ENCODE peak calls at places on chromosomes 7 and 10, in six cellular contexts. K, M, X, L, A and S are unnamed samples. For H3K9me3, the result is how much of the 10 kb centered on the place peaks cover.

GRCh38 chr7:14195079-14195478 is 205.6 kb upstream of the ETV1 start:
- DNase-seq in K (no peak), A (no peak), X (no peak), L (no peak), M (no peak), S (no peak)

GRCh38 chr10:3776796-3777571 is 8.0 kb downstream of the KLF6 start:
- DNase-seq in K (no peak), L (no peak), M (peak), A (peak), X (peak), S (peak)

GRCh38 chr10:122962405-122962804 is 8.4 kb upstream of the C10orf88 start:
- DNase-seq in M (no peak), A (no peak), X (no peak), K (no peak), L (no peak), S (no peak)

GRCh38 chr7:155120460-155120859 is 50.3 kb downstream of the HTR5A start:
- DNase-seq in L (no peak), A (no peak), K (no peak), X (no peak), M (no peak), S (no peak)

GRCh38 chr10:69139961-69140360 is 16.0 kb downstream of the VPS26A start:
- DNase-seq in X (no peak), K (no peak), L (no peak), M (no peak), A (no peak), S (no peak)

GRCh38 chr10:1552415-1552814 is 184.9 kb downstream of the ADARB2 start:
- DNase-seq in A (no peak), X (no peak), K (no peak), L (no peak), M (no peak), S (no peak)

GRCh38 chr10:132158810-132159209 is 27.9 kb upstream of the DPYSL4 start:
- DNase-seq in X (no peak), K (no peak), M (no peak), L (no peak), A (no peak), S (no peak)

GRCh38 chr7:73896454-73896853 is 35.5 kb downstream of the TMEM270 start:
- DNase-seq in M (no peak), X (peak), K (no peak), L (no peak), A (no peak), S (peak)

GRCh38 chr7:94111009-94111408 is 106.9 kb upstream of the BET1 start:
- DNase-seq in X (no peak), L (no peak), M (no peak), A (no peak), K (no peak), S (no peak)

GRCh38 chr7:129865093-129865931 is 87.4 kb downstream of the UBE2H start:
- DNase-seq in K (no peak), L (no peak), A (no peak), M (peak), X (peak), S (peak)

GRCh38 chr10:9003122-9003521 is 948.6 kb downstream of the GATA3 start:
- DNase-seq in M (no peak), A (no peak), L (no peak), X (no peak), K (no peak), S (no peak)

GRCh38 chr7:5420841-5421625 is 2.6 kb downstream of the TNRC18 start:
- DNase-seq in M (peak), A (no peak), X (no peak), K (no peak), L (no peak), S (peak)

GRCh38 chr10:129963831-129964501 is at the start of gene EBF3:
- DNase-seq in M (peak), X (peak), A (peak), K (no peak), L (peak), S (peak)

GRCh38 chr7:149003018-149003417 is 25.3 kb downstream of the PDIA4 start:
- DNase-seq in X (no peak), A (no peak), L (no peak), M (no peak), K (no peak), S (no peak)

GRCh38 chr10:75024971-75025523 is 86.4 kb upstream of the SAMD8 start:
- DNase-seq in K (no peak), L (no peak), X (no peak), M (no peak), A (no peak), S (no peak)

GRCh38 chr10:78454123-78454645 is 420.5 kb downstream of the RPS24 start:
- DNase-seq in X (peak), L (no peak), A (no peak), K (no peak), M (no peak), S (no peak)

GRCh38 chr10:63464402-63465292 is 1.1 kb downstream of the JMJD1C start:
- DNase-seq in X (peak), K (no peak), M (no peak), L (no peak), A (no peak), S (peak)

GRCh38 chr10:86756511-86757109 is at the start of gene BMPR1A:
- DNase-seq in A (peak), L (peak), K (no peak), X (peak), M (no peak), S (peak)

GRCh38 chr7:47428052-47428779 is 153.7 kb downstream of the TNS3 start:
- DNase-seq in X (no peak), L (peak), A (no peak), M (no peak), K (no peak), S (no peak)

GRCh38 chr7:32161708-32162107 is 91.5 kb upstream of the PDE1C start:
- DNase-seq in X (peak), M (peak), K (no peak), L (no peak), A (no peak), S (no peak)

GRCh38 chr7:106234425-106234824 is 50.4 kb downstream of the NAMPT start:
- DNase-seq in L (no peak), A (no peak), X (no peak), M (no peak), K (no peak), S (no peak)

GRCh38 chr10:22503315-22504090 is 158.2 kb downstream of the SPAG6 start:
- DNase-seq in L (no peak), K (no peak), M (peak), A (no peak), X (no peak), S (peak)

GRCh38 chr7:4129481-4130122 is 552.5 kb upstream of the FOXK1 start:
- DNase-seq in A (no peak), M (no peak), K (no peak), X (no peak), L (no peak), S (no peak)

GRCh38 chr10:43963793-43964425 is 315.2 kb upstream of the ZNF32 start:
- DNase-seq in X (no peak), L (no peak), K (no peak), M (peak), A (no peak), S (no peak)

GRCh38 chr10:28722065-28722803 is 44.9 kb downstream of the BAMBI start:
- DNase-seq in L (peak), X (peak), A (peak), M (peak), K (peak), S (no peak)

GRCh38 chr10:77773631-77774426 is 136.2 kb upstream of the KCNMA1 start:
- DNase-seq in M (no peak), X (no peak), K (no peak), A (no peak), L (no peak), S (peak)

GRCh38 chr7:139181404-139181803 is 49.6 kb upstream of the UBN2 start:
- DNase-seq in M (no peak), L (no peak), K (no peak), A (no peak), X (peak), S (no peak)

GRCh38 chr7:46557295-46557711 is 636.2 kb upstream of the IGFBP3 start:
- DNase-seq in L (no peak), M (peak), K (no peak), A (no peak), X (no peak), S (no peak)

GRCh38 chr7:121262221-121262620 is 66.6 kb upstream of the WNT16 start:
- DNase-seq in X (peak), A (no peak), L (no peak), K (no peak), M (no peak), S (no peak)

GRCh38 chr10:133124357-133125211 is 35.4 kb upstream of the KNDC1 start:
- DNase-seq in M (no peak), L (peak), K (no peak), A (peak), X (no peak), S (peak)

GRCh38 chr10:11813855-11814557 is 9.2 kb upstream of the PROSER2 start:
- DNase-seq in L (no peak), K (no peak), X (peak), A (no peak), M (no peak), S (no peak)

GRCh38 chr10:112232670-112233069 is 49.1 kb upstream of the GPAM start:
- DNase-seq in L (no peak), K (no peak), M (no peak), A (no peak), X (no peak), S (peak)

GRCh38 chr7:131300572-131301466 is 26.9 kb upstream of the MKLN1 start:
- DNase-seq in L (peak), X (no peak), A (no peak), M (no peak), K (no peak), S (peak)

GRCh38 chr7:19060870-19061269 is 56.6 kb downstream of the TWIST1 start:
- DNase-seq in K (no peak), X (peak), A (no peak), L (no peak), M (peak), S (no peak)

GRCh38 chr7:151756076-151756731 is 120.7 kb downstream of the PRKAG2 start:
- DNase-seq in L (no peak), X (peak), K (no peak), A (no peak), M (peak), S (peak)

GRCh38 chr10:86658261-86658741 is 4.0 kb downstream of the OPN4 start:
- DNase-seq in L (no peak), M (no peak), K (no peak), A (no peak), X (no peak), S (no peak)

GRCh38 chr10:26488344-26488743 is 50.2 kb downstream of the APBB1IP start:
- DNase-seq in X (no peak), L (no peak), A (no peak), K (no peak), M (peak), S (peak)

DNA sequence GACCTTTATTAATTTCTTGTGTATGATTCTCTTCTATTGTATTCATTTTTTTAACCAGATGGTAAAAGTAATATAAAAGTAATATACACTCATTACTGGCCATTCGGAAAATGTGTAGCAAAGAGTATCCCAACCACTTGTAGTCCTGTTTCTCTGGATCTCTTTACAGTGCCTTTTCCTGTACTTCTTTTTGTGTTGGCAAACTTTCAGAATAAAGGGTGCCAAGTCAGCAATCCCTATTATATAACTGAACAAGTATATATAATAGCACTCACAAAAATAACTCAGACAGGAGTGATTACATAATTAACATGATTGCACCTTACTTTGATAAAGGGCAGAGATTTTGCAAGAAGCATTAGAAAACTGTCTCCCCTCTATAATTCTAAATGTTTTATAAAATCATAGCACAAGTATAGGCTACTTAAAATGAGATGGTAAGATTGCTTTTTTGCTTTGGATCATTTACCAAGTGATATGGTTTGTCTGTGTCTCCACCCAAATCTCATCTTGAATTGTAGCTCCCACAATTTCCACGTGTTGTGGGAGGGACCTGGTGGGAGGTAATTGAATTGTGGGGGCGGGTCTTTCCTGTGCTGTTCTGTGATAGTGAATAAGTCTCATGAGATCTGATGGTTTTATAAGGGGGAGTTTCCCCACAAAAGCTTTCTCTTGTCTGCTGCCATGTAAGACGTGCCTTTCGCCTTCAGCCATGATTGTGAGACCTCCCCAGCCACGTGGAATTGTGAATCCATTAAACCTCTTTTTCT is 41.5 kb upstream of the EPC1 start:
- DNase-seq in X (no peak), K (no peak), L (no peak), A (no peak), M (no peak), S (no peak)
- H4K91ac ChIP-seq in X (no peak), K (no peak), L (no peak), A (no peak), M (no peak), S (no peak)

GRCh38 chr10:15035385-15036301 is 8.1 kb upstream of the OLAH start:
- DNase-seq in M (peak), A (peak), X (peak), L (no peak), K (no peak), S (peak)

GRCh38 chr10:15043674-15044073 is at the start of gene OLAH:
- DNase-seq in L (no peak), K (no peak), X (no peak), M (peak), A (no peak), S (no peak)

GRCh38 chr10:15037691-15038090 is 6.1 kb upstream of the OLAH start:
- DNase-seq in A (no peak), X (no peak), L (no peak), K (no peak), M (no peak), S (no peak)

DNA sequence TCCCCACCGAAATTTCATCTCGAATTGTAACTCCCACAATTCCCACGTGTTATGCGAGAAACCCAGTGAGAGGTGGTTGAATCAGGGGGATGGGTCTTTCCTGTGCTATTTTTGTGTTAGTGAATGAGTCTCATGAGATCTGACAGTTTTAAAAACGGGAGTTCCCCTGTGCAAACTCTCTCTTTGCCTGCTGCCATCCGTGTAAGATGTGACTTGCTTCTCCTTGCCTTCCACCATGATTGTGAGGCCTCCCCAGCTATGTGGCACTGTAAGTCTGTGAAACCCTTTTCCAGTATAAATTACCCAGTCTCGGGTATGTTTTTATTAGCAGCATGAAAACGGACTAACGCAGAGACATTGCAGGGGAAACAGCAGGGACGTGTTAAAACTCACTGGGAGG is 5.3 kb upstream of the OLAH start:
- DNase-seq in L (no peak), X (no peak), K (no peak), A (no peak), M (no peak), S (no peak)
- H3K9me3 ChIP-seq in L (under half), X (under half), K (under half), A (under half), M (under half), S (under half)

DNA sequence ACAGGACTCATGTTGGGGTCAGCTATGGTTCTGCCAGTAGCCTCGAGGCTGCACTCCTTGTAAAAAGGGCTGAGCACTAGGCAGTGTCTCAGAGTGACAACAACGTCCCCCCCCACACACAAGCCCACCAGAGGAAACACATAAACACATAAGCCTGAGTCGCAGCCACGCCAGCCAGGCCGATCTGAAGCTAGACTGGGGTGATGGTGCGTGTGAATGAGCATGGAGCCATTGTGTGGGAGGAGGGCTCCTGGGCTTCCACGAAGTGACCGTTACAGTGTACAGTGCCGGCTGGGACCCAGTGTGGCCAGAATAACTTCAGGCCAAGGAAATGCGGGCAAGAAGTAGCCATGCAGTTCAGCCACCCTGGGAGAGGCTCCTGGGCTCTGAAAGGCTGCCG is 3.7 kb upstream of the C10orf105 start:
- DNase-seq in K (no peak), A (no peak), X (no peak), M (no peak), L (no peak), S (no peak)
- H4K91ac ChIP-seq in K (no peak), A (no peak), X (no peak), M (no peak), L (no peak), S (no peak)

GRCh38 chr7:63009771-63010170 is 988.9 kb upstream of the ZNF722 start:
- DNase-seq in K (no peak), L (no peak), M (no peak), X (no peak), A (no peak), S (no peak)

GRCh38 chr7:63012633-63013183 is 985.9 kb upstream of the ZNF722 start:
- DNase-seq in K (no peak), L (no peak), X (no peak), M (no peak), A (no peak), S (no peak)

DNA sequence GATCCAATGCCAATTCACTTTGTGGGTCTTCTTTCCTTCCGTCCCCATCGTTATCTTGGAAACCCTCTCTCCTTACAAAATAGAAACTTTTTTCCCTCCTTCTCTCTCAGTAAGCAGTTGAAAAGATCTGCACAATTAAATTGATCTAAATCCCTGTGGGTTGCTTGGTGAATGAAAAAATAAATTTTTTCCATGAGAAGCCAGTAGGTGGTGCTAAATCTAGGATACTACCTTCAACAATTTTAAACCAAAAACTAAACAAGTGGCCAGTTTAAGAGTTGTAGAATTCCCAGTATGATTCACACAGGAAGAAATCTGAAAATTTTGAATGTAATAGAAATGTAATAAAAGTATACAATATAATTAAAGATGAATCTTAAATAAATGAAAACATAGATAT is 990.3 kb upstream of the ZNF722 start:
- DNase-seq in K (no peak), X (no peak), L (no peak), M (no peak), A (no peak), S (peak)
- H3K9me3 ChIP-seq in K (under half), X (under half), L (under half), M (under half), A (half or more), S (under half)

GRCh38 chr10:79927111-79927828 is 21.6 kb downstream of the SFTPD start:
- DNase-seq in L (no peak), K (no peak), X (no peak), M (no peak), A (no peak), S (no peak)
- H4K91ac ChIP-seq in L (no peak), K (no peak), X (no peak), M (no peak), A (no peak), S (no peak)

DNA sequence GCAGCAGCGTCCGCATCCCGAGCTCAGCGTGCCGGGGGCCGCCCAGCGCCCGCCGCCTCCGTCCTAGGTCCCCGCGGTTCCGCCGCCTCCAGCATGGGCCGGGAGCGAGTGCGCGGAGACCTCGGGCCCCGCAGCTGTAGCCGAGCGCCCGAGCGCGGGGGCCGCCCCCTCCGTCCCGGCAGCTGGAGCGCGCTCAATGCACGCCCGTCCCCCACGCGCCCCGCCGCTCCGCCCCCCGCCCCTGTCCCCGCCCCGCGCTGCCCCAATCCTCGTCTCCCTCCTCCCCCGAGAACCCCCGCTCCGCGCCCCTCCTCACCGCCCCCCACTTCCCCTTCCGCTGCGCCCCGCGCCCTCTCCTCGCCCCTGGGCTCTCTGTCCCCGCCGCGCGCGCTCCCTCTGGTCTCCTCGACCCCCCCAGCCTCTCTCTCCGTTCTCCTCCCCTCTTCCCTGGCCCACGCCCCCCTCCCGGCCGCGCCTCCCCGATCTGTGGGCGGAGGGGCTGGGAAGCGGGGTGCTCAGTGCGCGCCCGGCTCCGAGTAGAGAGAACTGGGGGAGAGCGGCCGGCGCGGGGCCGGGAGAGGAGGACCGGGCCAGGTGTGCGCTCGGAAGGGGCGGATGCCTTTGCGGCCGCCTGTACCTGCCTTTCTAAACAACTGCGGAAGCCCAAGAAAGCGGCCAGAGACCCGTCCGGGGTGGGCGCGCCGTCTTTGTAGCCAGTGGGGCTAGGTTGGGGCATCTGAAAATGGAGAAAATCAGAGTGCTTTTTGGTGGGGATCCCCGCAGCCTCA is at the start of gene VIPR2:
- DNase-seq in X (no peak), L (peak), M (no peak), A (peak), K (no peak), S (no peak)
- H3K9me3 ChIP-seq in X (under half), L (under half), M (under half), A (under half), K (under half), S (under half)